ENCODE peak calls at places on chromosomes 5 and 9, in four cellular contexts. A is HCT116, E is SK-N-SH, W is HepG2. G is an unnamed sample.
A peak's percentile ranks its signal among the peaks of the same experiment; 100 is the strongest.

GRCh38 chr5:14326035-14326909 is 183.1 kb downstream of the TRIO start:
- DNase-seq in A (no peak), E (peak; percentile 42), W (peak; percentile 16), G (peak; percentile 73)

GRCh38 chr5:89584339-89584956 is 701.5 kb upstream of the MEF2C start:
- DNase-seq in A (peak; percentile 23), E (no peak), W (no peak), G (no peak)

GRCh38 chr5:154945695-154946301 is 4.9 kb downstream of the MRPL22 start:
- DNase-seq in A (no peak), E (peak; percentile 31), W (no peak), G (no peak)

GRCh38 chr5:174386846-174387245 is 337.5 kb upstream of the MSX2 start:
- DNase-seq in A (no peak), E (no peak), W (no peak), G (no peak)

GRCh38 chr9:135905380-135906282 is 1.7 kb downstream of the CAMSAP1 start:
- DNase-seq in A (peak; percentile 53), E (no peak), W (no peak), G (no peak)

GRCh38 chr5:163529698-163530097 is 24.3 kb downstream of the MAT2B start:
- DNase-seq in A (no peak), E (no peak), W (peak; percentile 30), G (no peak)

GRCh38 chr5:58648846-58649245 is 66.0 kb downstream of the RAB3C start:
- DNase-seq in A (no peak), E (no peak), W (no peak), G (no peak)

GRCh38 chr5:82168294-82168693 is 109.9 kb downstream of the RPS23 start:
- DNase-seq in A (no peak), E (no peak), W (no peak), G (no peak)

GRCh38 chr9:2420488-2421056 is 201.0 kb upstream of the VLDLR start:
- DNase-seq in A (no peak), E (no peak), W (no peak), G (no peak)

GRCh38 chr5:7886849-7887460 is 18.0 kb downstream of the MTRR start:
- DNase-seq in A (peak; percentile 19), E (peak; percentile 27), W (peak; percentile 20), G (no peak)

GRCh38 chr5:133669472-133669871 is 57.1 kb upstream of the FSTL4 start:
- DNase-seq in A (no peak), E (no peak), W (no peak), G (no peak)

GRCh38 chr9:93599571-93600403 is 23.4 kb downstream of the PHF2 start:
- DNase-seq in A (no peak), E (no peak), W (no peak), G (no peak)

GRCh38 chr5:173328896-173329369 is 719 bp upstream of the STC2 start:
- DNase-seq in A (peak; percentile 54), E (no peak), W (peak; percentile 64), G (no peak)

GRCh38 chr5:138459311-138459710 is 6.0 kb upstream of the EGR1 start:
- DNase-seq in A (no peak), E (no peak), W (no peak), G (no peak)

GRCh38 chr5:127031863-127032232 is 1.5 kb upstream of the MARCHF3 start:
- DNase-seq in A (no peak), E (no peak), W (no peak), G (no peak)

GRCh38 chr5:172758836-172759149 is 12.2 kb downstream of the DUSP1 start:
- DNase-seq in A (no peak), E (no peak), W (no peak), G (no peak)

GRCh38 chr9:123316053-123316718 is 39.8 kb upstream of the CRB2 start:
- DNase-seq in A (no peak), E (no peak), W (peak; percentile 89), G (peak; percentile 13)

GRCh38 chr5:10202089-10202753 is 47.5 kb downstream of the ATPSCKMT start:
- DNase-seq in A (no peak), E (no peak), W (no peak), G (no peak)

GRCh38 chr9:21696411-21696865 is 106.0 kb upstream of the MTAP start:
- DNase-seq in A (no peak), E (peak; percentile 18), W (peak; percentile 5), G (no peak)

GRCh38 chr5:175520321-175520720 is 42.0 kb downstream of the SFXN1 start:
- DNase-seq in A (no peak), E (no peak), W (no peak), G (no peak)

GRCh38 chr5:43396762-43397304 is 15.4 kb downstream of the CCL28 start:
- DNase-seq in A (no peak), E (peak; percentile 53), W (no peak), G (no peak)

GRCh38 chr9:2963307-2963706 is 119.4 kb upstream of the PUM3 start:
- DNase-seq in A (no peak), E (no peak), W (no peak), G (no peak)

GRCh38 chr5:181153814-181154213 is 6.4 kb downstream of the OR2V2 start:
- DNase-seq in A (no peak), E (no peak), W (no peak), G (no peak)

GRCh38 chr5:94409440-94409839 is 209.0 kb downstream of the KIAA0825 start:
- DNase-seq in A (no peak), E (no peak), W (no peak), G (no peak)

GRCh38 chr5:25544652-25545249 is 900.0 kb upstream of the CDH10 start:
- DNase-seq in A (peak; percentile 0), E (peak; percentile 6), W (peak; percentile 31), G (peak; percentile 11)

GRCh38 chr5:124922255-124922975 is 176.0 kb upstream of the ZNF608 start:
- DNase-seq in A (no peak), E (no peak), W (no peak), G (no peak)

GRCh38 chr5:149846021-149846420 is 98.6 kb downstream of the PDE6A start:
- DNase-seq in A (no peak), E (no peak), W (no peak), G (no peak)

GRCh38 chr5:63233906-63234305 is 655.3 kb downstream of the LRRC70 start:
- DNase-seq in A (no peak), E (no peak), W (no peak), G (no peak)

GRCh38 chr5:638501-639252 is 26.5 kb downstream of the CEP72 start:
- DNase-seq in A (no peak), E (no peak), W (no peak), G (no peak)

GRCh38 chr5:79396265-79396664 is 117.7 kb downstream of the HOMER1 start:
- DNase-seq in A (no peak), E (no peak), W (no peak), G (no peak)

GRCh38 chr9:121601234-121601633 is 50.2 kb upstream of the DAB2IP start:
- DNase-seq in A (no peak), E (no peak), W (peak; percentile 44), G (no peak)

GRCh38 chr5:138466058-138466899 is 1.0 kb downstream of the EGR1 start:
- DNase-seq in A (no peak), E (peak; percentile 39), W (peak; percentile 84), G (peak; percentile 50)

GRCh38 chr9:105500108-105500766 is 52.4 kb downstream of the FSD1L start:
- DNase-seq in A (no peak), E (no peak), W (no peak), G (no peak)

GRCh38 chr5:96516631-96517071 is 83.6 kb upstream of the PCSK1 start:
- DNase-seq in A (no peak), E (no peak), W (no peak), G (no peak)
- TF ChIP-seq ELF1 in A (no peak), E (no peak), W (no peak), G (no peak)

GRCh38 chr5:143013176-143013575 is 243.0 kb downstream of the ARHGAP26 start:
- DNase-seq in A (no peak), E (no peak), W (no peak), G (no peak)
- TF ChIP-seq ELF1 in A (no peak), E (no peak), W (no peak), G (no peak)

GRCh38 chr9:87260171-87260570 is 237.5 kb upstream of the DAPK1 start:
- DNase-seq in A (no peak), E (no peak), W (no peak), G (no peak)
- TF ChIP-seq ELF1 in A (no peak), E (no peak), W (no peak), G (no peak)

GRCh38 chr5:11361768-11362167 is 542.5 kb downstream of the CTNND2 start:
- DNase-seq in A (no peak), E (no peak), W (no peak), G (no peak)
- TF ChIP-seq ELF1 in A (no peak), E (no peak), W (no peak), G (no peak)

GRCh38 chr5:107449369-107449768 is 221.4 kb downstream of the EFNA5 start:
- DNase-seq in A (no peak), E (no peak), W (no peak), G (no peak)
- TF ChIP-seq ELF1 in A (no peak), E (no peak), W (no peak), G (no peak)

GRCh38 chr9:37961346-37961745 is 57.4 kb upstream of the SLC25A51 start:
- DNase-seq in A (no peak), E (no peak), W (no peak), G (no peak)
- TF ChIP-seq ELF1 in A (no peak), E (no peak), W (no peak), G (no peak)

GRCh38 chr5:170681013-170681433 is 102.5 kb upstream of the GABRP start:
- DNase-seq in A (no peak), E (peak; percentile 57), W (no peak), G (peak; percentile 24)
- TF ChIP-seq ELF1 in A (no peak), E (no peak), W (no peak), G (no peak)

GRCh38 chr9:38339496-38339895 is 53.0 kb upstream of the ALDH1B1 start:
- DNase-seq in A (no peak), E (no peak), W (no peak), G (no peak)

GRCh38 chr9:38337706-38338264 is 54.7 kb upstream of the ALDH1B1 start:
- DNase-seq in A (no peak), E (no peak), W (no peak), G (no peak)

GRCh38 chr9:38338359-38339014 is 54.0 kb upstream of the ALDH1B1 start:
- DNase-seq in A (no peak), E (peak; percentile 42), W (no peak), G (no peak)

GRCh38 chr9:38337095-38337494 is 55.4 kb upstream of the ALDH1B1 start:
- DNase-seq in A (no peak), E (no peak), W (no peak), G (no peak)

GRCh38 chr9:38339087-38339486 is 53.4 kb upstream of the ALDH1B1 start:
- DNase-seq in A (no peak), E (no peak), W (no peak), G (no peak)
- TF ChIP-seq ELF1 in A (no peak), E (no peak), W (no peak), G (no peak)

G was measured in K562.